ENCODE peak calls at places on chromosome 16, in four cellular contexts. Y is H1, X is SK-N-SH, M is K562. V is an unnamed sample.

GRCh38 chr16:31177136-31177535 is 2.8 kb upstream of the FUS start:
- DNase-seq in M (no peak), X (no peak), Y (no peak), V (no peak)

GRCh38 chr16:67284699-67285646 is 5.6 kb downstream of the PLEKHG4 start:
- DNase-seq in X (peak), M (peak), Y (peak), V (no peak)

GRCh38 chr16:3282103-3282746 is 1.1 kb upstream of the ZNF263 start:
- DNase-seq in X (peak), M (peak), Y (no peak), V (no peak)

GRCh38 chr16:66906916-66907836 is 11.5 kb downstream of the CDH16 start:
- DNase-seq in Y (no peak), X (peak), M (no peak), V (no peak)

GRCh38 chr16:82192665-82193064 is 22.6 kb upstream of the MPHOSPH6 start:
- DNase-seq in X (no peak), Y (no peak), M (no peak), V (no peak)

GRCh38 chr16:11297492-11298142 is 16.5 kb upstream of the PRM1 start:
- DNase-seq in M (peak), X (peak), Y (no peak), V (peak)

GRCh38 chr16:84724619-84725307 is 25.0 kb downstream of the USP10 start:
- DNase-seq in X (no peak), Y (no peak), M (no peak), V (no peak)

GRCh38 chr16:81609323-81609892 is 164.8 kb downstream of the CMIP start:
- DNase-seq in M (no peak), Y (no peak), X (no peak), V (no peak)

GRCh38 chr16:89189358-89190025 is 10.8 kb downstream of the SLC22A31 start:
- DNase-seq in Y (no peak), X (no peak), M (no peak), V (no peak)

GRCh38 chr16:26547681-26548080 is 519.0 kb upstream of the C16orf82 start:
- DNase-seq in M (no peak), Y (no peak), X (no peak), V (no peak)

DNA sequence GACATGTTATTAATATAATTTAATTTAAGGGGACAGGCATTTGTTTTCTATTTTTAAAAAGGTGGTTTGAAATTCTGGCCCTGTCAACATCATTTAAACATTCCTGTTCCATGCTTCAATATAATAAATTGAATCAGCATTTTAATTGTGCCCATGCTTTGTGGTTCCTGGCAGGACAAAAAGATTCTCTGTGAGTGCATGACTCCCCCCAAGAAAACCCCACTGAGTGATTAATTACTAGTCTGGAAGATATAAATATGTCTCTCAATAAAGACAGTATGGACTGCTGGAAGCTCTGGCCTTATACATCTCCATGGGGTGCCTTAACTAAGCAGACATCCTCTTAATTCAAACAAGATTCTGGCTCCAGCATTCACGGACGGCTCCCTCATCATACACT is 95.1 kb upstream of the PSMD7 start:
- DNase-seq in Y (no peak), X (no peak), M (no peak), V (no peak)
- TF ChIP-seq NRF1 in Y (no peak), X (no peak), M (no peak), V (no peak)

GRCh38 chr16:76900285-76901263 is 290.4 kb upstream of the MON1B start:
- DNase-seq in X (no peak), Y (no peak), M (no peak), V (no peak)
- TF ChIP-seq NRF1 in X (no peak), Y (no peak), M (no peak), V (no peak)

GRCh38 chr16:27758544-27758943 is 208.6 kb downstream of the KATNIP start:
- DNase-seq in M (no peak), X (no peak), Y (no peak), V (no peak)

GRCh38 chr16:27759947-27760844 is 210.3 kb downstream of the KATNIP start:
- DNase-seq in M (peak), Y (no peak), X (peak), V (no peak)

GRCh38 chr16:27760845-27761176 is 210.9 kb downstream of the KATNIP start:
- DNase-seq in Y (no peak), X (no peak), M (no peak), V (no peak)

GRCh38 chr16:27761816-27762215 is 211.9 kb downstream of the KATNIP start:
- DNase-seq in M (no peak), X (no peak), Y (no peak), V (no peak)

GRCh38 chr16:27759301-27759871 is 209.4 kb downstream of the KATNIP start:
- DNase-seq in X (no peak), M (no peak), Y (no peak), V (no peak)
- TF ChIP-seq NRF1 in X (no peak), M (no peak), Y (no peak), V (no peak)

GRCh38 chr16:57658130-57658877 is 9.8 kb upstream of the ADGRG3 start:
- DNase-seq in X (no peak), Y (no peak), M (no peak), V (no peak)
- TF ChIP-seq NRF1 in X (no peak), Y (no peak), M (no peak), V (no peak)

DNA sequence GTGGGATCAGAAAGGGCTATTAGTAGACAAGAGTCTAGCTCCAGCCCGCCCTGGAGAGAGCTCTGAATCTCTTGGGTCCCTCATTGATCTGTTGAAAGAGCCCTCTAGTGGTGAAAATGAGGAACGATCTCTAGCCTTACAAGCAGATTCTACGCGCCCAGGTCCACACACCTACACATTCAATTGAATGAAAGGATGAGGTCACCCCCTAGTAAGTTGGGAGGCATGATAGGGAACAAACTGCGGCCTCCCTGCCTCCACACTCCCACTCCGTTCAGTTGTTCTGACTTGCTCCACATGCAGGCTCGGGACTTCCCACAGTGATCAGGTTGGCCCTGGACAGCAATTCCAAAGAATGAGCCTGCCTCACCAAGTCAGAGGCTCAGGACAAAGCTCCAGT is 2.9 kb upstream of the CACNG3 start:
- DNase-seq in M (peak), Y (peak), X (peak), V (no peak)
- TF ChIP-seq NRF1 in M (no peak), Y (no peak), X (no peak), V (no peak)

V was measured in GM12878.